ENCODE peak calls at places on chromosome 4, in ten cellular contexts. Q is upper lobe of left lung; M is uterus; L is adrenal gland; V is lower lobe of right lung; D is CD4-positive, alpha-beta memory T cell; R is CD8-positive, alpha-beta T cell; B is NT2/D1; P is neural progenitor cell; Z is heart left ventricle. J is an unnamed sample. For H3K36me3 and H3K4me1, the result is how much of the 10 kb centered on the place peaks cover.

GRCh38 chr4:108744307-108744706 is 18.5 kb downstream of the ETNPPL start:
- DNase-seq in Q (no peak), M (no peak), L (no peak), V (no peak), D (no peak), R (no peak), B (no peak), P (no peak), Z (no peak), J (no peak)

GRCh38 chr4:112321768-112322684 is 24.9 kb downstream of the ALPK1 start:
- DNase-seq in Q (peak), M (no peak), L (peak), V (peak), D (peak), R (peak), B (peak), P (peak), Z (peak), J (peak)

GRCh38 chr4:37216209-37216608 is 28.3 kb upstream of the NWD2 start:
- DNase-seq in Q (no peak), M (no peak), L (no peak), V (no peak), D (no peak), R (no peak), B (no peak), P (no peak), Z (no peak), J (no peak)

GRCh38 chr4:109094061-109094460 is 208.4 kb downstream of the COL25A1 start:
- DNase-seq in Q (no peak), M (no peak), L (no peak), V (no peak), D (no peak), R (no peak), B (no peak), P (no peak), Z (no peak), J (no peak)

GRCh38 chr4:38275331-38275821 is 315.2 kb downstream of the PTTG2 start:
- DNase-seq in Q (peak), M (no peak), L (no peak), V (peak), D (no peak), R (no peak), B (no peak), P (no peak), Z (no peak), J (peak)

GRCh38 chr4:68079918-68080317 is 49.8 kb downstream of the TMPRSS11F start:
- DNase-seq in Q (no peak), M (no peak), L (no peak), V (no peak), D (no peak), R (no peak), B (no peak), P (no peak), Z (no peak), J (no peak)

GRCh38 chr4:5051210-5051691 is at the start of gene STK32B:
- DNase-seq in Q (peak), M (peak), L (peak), V (peak), D (no peak), R (no peak), B (peak), P (peak), Z (peak), J (peak)

GRCh38 chr4:104352211-104352610 is 142.5 kb downstream of the CXXC4 start:
- DNase-seq in Q (no peak), M (no peak), L (no peak), V (no peak), D (no peak), R (no peak), B (peak), P (peak), Z (no peak), J (no peak)

GRCh38 chr4:18479825-18480224 is 458.3 kb upstream of the LCORL start:
- DNase-seq in Q (no peak), M (no peak), L (no peak), V (no peak), D (no peak), R (no peak), B (no peak), P (no peak), Z (no peak), J (no peak)

GRCh38 chr4:154349829-154350228 is 141.8 kb downstream of the DCHS2 start:
- DNase-seq in Q (no peak), M (no peak), L (no peak), V (no peak), D (no peak), R (no peak), B (no peak), P (peak), Z (no peak), J (no peak)

GRCh38 chr4:155599102-155599501 is 67.5 kb upstream of the GUCY1A1 start:
- DNase-seq in Q (no peak), M (no peak), L (no peak), V (no peak), D (no peak), R (no peak), B (no peak), P (no peak), Z (no peak), J (no peak)

GRCh38 chr4:75584067-75584466 is 28.2 kb downstream of the ODAPH start:
- DNase-seq in Q (peak), M (no peak), L (no peak), V (no peak), D (no peak), R (no peak), B (no peak), P (no peak), Z (no peak), J (no peak)

GRCh38 chr4:174204194-174204831 is 79.2 kb downstream of the FBXO8 start:
- DNase-seq in Q (no peak), M (no peak), L (no peak), V (no peak), D (no peak), R (no peak), B (no peak), P (no peak), Z (no peak), J (no peak)

GRCh38 chr4:42306221-42307109 is 90.8 kb upstream of the SHISA3 start:
- DNase-seq in Q (no peak), M (no peak), L (no peak), V (no peak), D (no peak), R (no peak), B (no peak), P (no peak), Z (no peak), J (no peak)

GRCh38 chr4:42339935-42340406 is 57.3 kb upstream of the SHISA3 start:
- DNase-seq in Q (no peak), M (no peak), L (peak), V (no peak), D (no peak), R (no peak), B (no peak), P (peak), Z (peak), J (no peak)

GRCh38 chr4:140423106-140423505 is 4.3 kb downstream of the CLGN start:
- DNase-seq in Q (no peak), M (no peak), L (no peak), V (no peak), D (no peak), R (no peak), B (no peak), P (no peak), Z (no peak), J (no peak)

GRCh38 chr4:2803624-2804448 is 11.0 kb downstream of the SH3BP2 start:
- DNase-seq in Q (peak), M (no peak), L (peak), V (peak), D (no peak), R (peak), B (no peak), P (no peak), Z (no peak), J (peak)

GRCh38 chr4:16199132-16199531 is 27.1 kb downstream of the TAPT1 start:
- DNase-seq in Q (no peak), M (no peak), L (no peak), V (no peak), D (no peak), R (no peak), B (no peak), P (peak), Z (no peak), J (no peak)

GRCh38 chr4:73230865-73231517 is 27.6 kb downstream of the ANKRD17 start:
- DNase-seq in Q (no peak), M (no peak), L (no peak), V (no peak), D (no peak), R (no peak), B (no peak), P (no peak), Z (no peak), J (no peak)

GRCh38 chr4:153294631-153295030 is 49.9 kb upstream of the MND1 start:
- DNase-seq in Q (no peak), M (no peak), L (no peak), V (no peak), D (no peak), R (no peak), B (no peak), P (no peak), Z (no peak), J (no peak)

GRCh38 chr4:153293675-153294057 is 50.8 kb upstream of the MND1 start:
- DNase-seq in Q (no peak), M (no peak), L (no peak), V (no peak), D (no peak), R (no peak), B (no peak), P (no peak), Z (no peak), J (no peak)

GRCh38 chr4:153295131-153295755 is 49.2 kb upstream of the MND1 start:
- DNase-seq in Q (no peak), M (no peak), L (no peak), V (no peak), D (no peak), R (no peak), B (no peak), P (no peak), Z (no peak), J (no peak)

GRCh38 chr4:153291562-153291961 is 52.9 kb upstream of the MND1 start:
- DNase-seq in Q (no peak), M (no peak), L (no peak), V (no peak), D (no peak), R (no peak), B (no peak), P (no peak), Z (no peak), J (no peak)

DNA sequence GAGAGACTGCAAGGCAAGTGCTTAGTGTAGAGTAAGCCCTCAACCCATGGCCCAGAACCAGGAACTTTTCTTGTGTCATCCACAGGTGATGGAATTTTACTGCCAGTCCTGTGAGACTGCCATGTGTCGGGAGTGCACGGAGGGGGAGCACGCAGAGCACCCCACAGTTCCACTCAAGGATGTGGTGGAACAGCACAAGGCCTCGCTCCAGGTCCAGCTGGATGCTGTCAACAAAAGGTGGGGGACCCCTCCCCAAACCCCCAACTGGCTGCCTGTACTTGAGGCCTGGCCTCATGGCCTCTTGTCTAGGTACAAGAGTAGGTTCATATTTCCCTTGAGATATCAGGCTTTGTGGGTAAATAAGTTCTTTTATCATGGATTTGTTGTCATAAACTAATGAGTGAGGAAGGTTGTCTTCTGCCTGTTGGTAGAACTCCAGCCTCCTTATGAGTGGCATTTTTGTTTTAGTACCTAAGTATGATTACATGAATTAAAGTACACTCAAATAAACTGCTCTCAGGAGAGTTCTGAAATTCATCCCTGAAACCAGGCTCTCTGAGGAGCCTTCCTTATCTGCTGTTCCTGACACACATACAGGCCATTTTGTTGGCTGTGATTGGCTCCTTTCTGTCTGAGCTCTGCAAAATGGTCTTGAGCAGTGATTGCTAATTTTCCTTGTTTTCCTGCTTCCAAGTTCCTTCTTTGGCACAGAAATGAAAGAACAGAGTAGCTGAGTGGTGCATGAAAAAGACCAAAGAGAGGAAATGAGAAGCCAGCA is 51.4 kb upstream of the MND1 start:
- DNase-seq in Q (no peak), M (no peak), L (no peak), V (no peak), D (no peak), R (no peak), B (no peak), P (no peak), Z (no peak), J (no peak)
- H3K36me3 ChIP-seq in Q (under half), M (under half), L (under half), V (under half), D (under half), R (under half), B (under half), P (under half), Z (half or more), J (under half)

GRCh38 chr4:94929696-94930095 is 171.9 kb downstream of the BMPR1B start:
- DNase-seq in Q (no peak), M (no peak), L (no peak), V (no peak), D (no peak), R (no peak), B (no peak), P (no peak), Z (no peak), J (no peak)
- H3K4me1 ChIP-seq in Q (under half), M (under half), L (under half), V (under half), D (under half), R (under half), B (under half), P (under half), Z (under half), J (under half)

GRCh38 chr4:7007944-7008343 is 35.2 kb upstream of the TADA2B start:
- DNase-seq in Q (no peak), M (no peak), L (no peak), V (no peak), D (no peak), R (no peak), B (peak), P (no peak), Z (no peak), J (no peak)
- H3K36me3 ChIP-seq in Q (under half), M (under half), L (under half), V (half or more), D (half or more), R (under half), B (half or more), P (under half), Z (half or more), J (under half)

DNA sequence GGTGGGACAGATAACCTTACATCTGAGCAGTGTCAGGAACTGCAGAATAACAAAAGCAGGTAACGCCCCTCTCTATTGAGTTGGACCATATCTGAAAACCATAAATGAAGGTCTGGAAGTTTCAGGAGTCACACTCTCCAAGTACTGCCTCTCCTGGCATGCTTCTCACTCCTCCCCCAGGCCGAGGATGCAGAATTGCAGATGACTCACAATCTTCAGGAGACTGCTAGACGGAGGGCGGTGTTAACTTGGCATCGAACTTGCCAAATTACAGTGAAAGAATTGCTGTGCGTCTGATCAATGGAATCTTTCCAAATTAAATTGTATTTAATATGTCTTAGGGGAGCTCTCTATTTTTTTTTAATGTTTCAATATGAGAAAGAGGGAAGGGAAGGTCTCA is 67.1 kb upstream of the TRIM2 start:
- DNase-seq in Q (no peak), M (peak), L (no peak), V (no peak), D (no peak), R (no peak), B (no peak), P (no peak), Z (no peak), J (no peak)
- H3K4me1 ChIP-seq in Q (under half), M (under half), L (under half), V (under half), D (under half), R (under half), B (under half), P (under half), Z (under half), J (under half)